ENCODE peak calls at places on chromosomes 2 and 18, in four cellular contexts. I is Right ventricle myocardium superior, Y is hepatic stellate cell, P is NCI-H2029. X is an unnamed sample.

GRCh38 chr18:69636529-69637301 is 236.0 kb downstream of the DOK6 start:
- DNase-seq in I (no peak), Y (no peak), P (no peak), X (no peak)

GRCh38 chr2:138298120-138298814 is 203.3 kb upstream of the SPOPL start:
- DNase-seq in Y (no peak), P (no peak), I (no peak), X (no peak)

GRCh38 chr2:71566271-71566858 is 113.0 kb downstream of the DYSF start:
- DNase-seq in P (no peak), I (no peak), Y (peak), X (no peak)

GRCh38 chr2:41722668-41723369 is 325.0 kb upstream of the PKDCC start:
- DNase-seq in P (no peak), I (no peak), Y (no peak), X (peak)

GRCh38 chr2:25131567-25132295 is 36.6 kb downstream of the POMC start:
- DNase-seq in Y (no peak), P (no peak), I (no peak), X (no peak)

GRCh38 chr2:3637692-3638455 is 20.1 kb upstream of the ALLC start:
- DNase-seq in P (no peak), Y (no peak), I (no peak), X (no peak)

GRCh38 chr2:241375300-241375699 is 19.2 kb downstream of the FARP2 start:
- DNase-seq in P (no peak), I (no peak), Y (no peak), X (no peak)

GRCh38 chr2:218002792-218003191 is at the start of gene TNS1:
- DNase-seq in I (peak), P (no peak), Y (no peak), X (no peak)

GRCh38 chr2:31269087-31269486 is 35.1 kb downstream of the EHD3 start:
- DNase-seq in P (no peak), Y (peak), I (no peak), X (no peak)

GRCh38 chr18:69817335-69817935 is 130.2 kb downstream of the CD226 start:
- DNase-seq in P (no peak), Y (peak), I (no peak), X (no peak)

GRCh38 chr2:26693287-26693849 is 846 bp downstream of the KCNK3 start:
- DNase-seq in Y (no peak), P (no peak), I (no peak), X (no peak)

GRCh38 chr18:24831091-24831490 is 370.7 kb downstream of the HRH4 start:
- DNase-seq in I (no peak), P (no peak), Y (no peak), X (no peak)

GRCh38 chr2:235230809-235231601 is 262.8 kb upstream of the AGAP1 start:
- DNase-seq in Y (no peak), P (peak), I (no peak), X (no peak)

GRCh38 chr2:439077-439476 is 151.2 kb upstream of the ALKAL2 start:
- DNase-seq in Y (no peak), P (no peak), I (no peak), X (no peak)

GRCh38 chr2:112150447-112150846 is 12.3 kb downstream of the FBLN7 start:
- DNase-seq in P (no peak), Y (peak), I (no peak), X (peak)

GRCh38 chr2:172214252-172214651 is 111.6 kb upstream of the DLX2 start:
- DNase-seq in Y (no peak), P (no peak), I (no peak), X (no peak)

GRCh38 chr18:56661414-56662101 is 10.4 kb downstream of the WDR7 start:
- DNase-seq in I (no peak), P (no peak), Y (no peak), X (no peak)

GRCh38 chr2:169073972-169074751 is 4.8 kb downstream of the DHRS9 start:
- DNase-seq in P (no peak), I (no peak), Y (no peak), X (no peak)